ENCODE peak calls at places on chromosomes 13 and 19, in ten cellular contexts. K is right atrium auricular region; U is activated CD4-positive, alpha-beta T cell treated with anti-CD3 and anti-CD28 coated beads, Interleukin-2, amount 50 U/mL, for 1 hour; L is NCI-H1092; M is frontal cortex; E is effector CD8-positive, alpha-beta T cell; O is SW480; F is T-cell; W is COR-L47; V is AG04450. N is an unnamed sample.

GRCh38 chr13:99876651-99877050 is 94.9 kb downstream of the ZIC5 start:
- DNase-seq in K (no peak), U (no peak), L (no peak), M (no peak), E (no peak), O (no peak), F (no peak), W (no peak), V (no peak), N (no peak)

GRCh38 chr19:17138937-17139598 is 63.5 kb downstream of the MYO9B start:
- DNase-seq in K (no peak), U (no peak), L (no peak), M (no peak), E (no peak), O (no peak), F (no peak), W (no peak), V (no peak), N (no peak)

GRCh38 chr13:33388254-33388998 is 102.9 kb upstream of the STARD13 start:
- DNase-seq in K (no peak), U (no peak), L (no peak), M (no peak), E (no peak), O (peak; percentile 83), F (no peak), W (no peak), V (no peak), N (no peak)

GRCh38 chr19:21335721-21336120 is 6.5 kb upstream of the ZNF708 start:
- DNase-seq in K (no peak), U (no peak), L (no peak), M (no peak), E (no peak), O (no peak), F (no peak), W (no peak), V (no peak), N (no peak)

GRCh38 chr13:27211771-27212364 is 39.5 kb upstream of the RPL21 start:
- DNase-seq in K (no peak), U (no peak), L (no peak), M (no peak), E (no peak), O (no peak), F (no peak), W (no peak), V (peak; percentile 24), N (no peak)

GRCh38 chr13:105665284-105665683 is 870.2 kb downstream of the EFNB2 start:
- DNase-seq in K (no peak), U (no peak), L (no peak), M (no peak), E (no peak), O (no peak), F (no peak), W (no peak), V (no peak), N (no peak)

GRCh38 chr13:113862191-113862765 is 1.6 kb downstream of the GAS6 start:
- DNase-seq in K (no peak), U (no peak), L (no peak), M (no peak), E (no peak), O (peak; percentile 58), F (no peak), W (no peak), V (no peak), N (no peak)

GRCh38 chr19:19054939-19055440 is 8.8 kb upstream of the SLC25A42 start:
- DNase-seq in K (no peak), U (no peak), L (no peak), M (no peak), E (no peak), O (no peak), F (no peak), W (no peak), V (no peak), N (no peak)

GRCh38 chr13:86355301-86355700 is 556.1 kb upstream of the SLITRK6 start:
- DNase-seq in K (no peak), U (no peak), L (no peak), M (no peak), E (no peak), O (no peak), F (no peak), W (no peak), V (no peak), N (no peak)

N was measured in vagina.